ENCODE peak calls at places on chromosome 7, in four cellular contexts. One of them, this sample, is unnamed.

GRCh38 chr7:1920266-1920681 is 250.2 kb downstream of the ELFN1 start:
- DNase-seq in HFFc6: no peak
- DNase-seq in GM20000: peak
- DNase-seq in tibial artery: no peak
- DNase-seq in this sample: peak

GRCh38 chr7:73659983-73660382 is 7.6 kb upstream of the VPS37D start:
- DNase-seq in HFFc6: no peak
- DNase-seq in GM20000: no peak
- DNase-seq in tibial artery: no peak
- DNase-seq in this sample: no peak

GRCh38 chr7:139054101-139054500 is 18.3 kb upstream of the ZC3HAV1L start:
- DNase-seq in HFFc6: no peak
- DNase-seq in GM20000: no peak
- DNase-seq in tibial artery: no peak
- DNase-seq in this sample: no peak

GRCh38 chr7:42913591-42913990 is 1.7 kb upstream of the C7orf25 start:
- DNase-seq in HFFc6: no peak
- DNase-seq in GM20000: no peak
- DNase-seq in tibial artery: no peak
- DNase-seq in this sample: no peak

GRCh38 chr7:7772385-7772784 is 54.0 kb upstream of the RPA3 start:
- DNase-seq in HFFc6: no peak
- DNase-seq in GM20000: no peak
- DNase-seq in tibial artery: no peak
- DNase-seq in this sample: no peak

GRCh38 chr7:17371656-17372524 is 73.4 kb downstream of the AHR start:
- DNase-seq in HFFc6: peak
- DNase-seq in GM20000: no peak
- DNase-seq in tibial artery: no peak
- DNase-seq in this sample: no peak

GRCh38 chr7:131096267-131096927 is 231.3 kb upstream of the MKLN1 start:
- DNase-seq in HFFc6: no peak
- DNase-seq in GM20000: no peak
- DNase-seq in tibial artery: no peak
- DNase-seq in this sample: no peak

GRCh38 chr7:12031638-12032037 is 179.5 kb upstream of the TMEM106B start:
- DNase-seq in HFFc6: no peak
- DNase-seq in GM20000: no peak
- DNase-seq in tibial artery: no peak
- DNase-seq in this sample: no peak

GRCh38 chr7:55488221-55488620 is 84.1 kb downstream of the VOPP1 start:
- DNase-seq in HFFc6: no peak
- DNase-seq in GM20000: no peak
- DNase-seq in tibial artery: no peak
- DNase-seq in this sample: no peak

GRCh38 chr7:156121956-156122355 is 309.7 kb upstream of the SHH start:
- DNase-seq in HFFc6: no peak
- DNase-seq in GM20000: no peak
- DNase-seq in tibial artery: no peak
- DNase-seq in this sample: no peak

GRCh38 chr7:103343758-103344452 is 662 bp downstream of the DNAJC2 start:
- DNase-seq in HFFc6: peak
- DNase-seq in GM20000: peak
- DNase-seq in tibial artery: no peak
- DNase-seq in this sample: peak

DNA sequence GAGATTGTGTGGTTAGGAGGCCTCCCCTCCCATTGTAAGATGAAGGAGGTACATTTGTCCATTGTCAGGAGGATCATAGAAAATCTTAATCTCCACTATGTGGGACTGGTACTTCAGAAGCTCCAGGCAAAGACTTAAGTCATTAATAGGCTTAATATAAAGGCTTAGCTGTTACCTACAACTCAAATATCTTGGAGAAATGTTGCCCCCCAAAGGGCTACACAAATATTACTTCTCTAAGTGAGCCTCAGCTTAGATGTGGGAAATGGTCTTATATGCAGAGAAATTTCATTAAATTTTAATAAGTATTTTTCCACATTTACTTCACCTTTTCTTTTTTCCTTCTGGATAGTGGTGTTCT is 27.2 kb downstream of the TAS2R41 start:
- DNase-seq in HFFc6: no peak
- DNase-seq in GM20000: no peak
- DNase-seq in tibial artery: no peak
- DNase-seq in this sample: no peak
- TF ChIP-seq CTCF in HFFc6: peak
- TF ChIP-seq CTCF in GM20000: no peak
- TF ChIP-seq CTCF in tibial artery: no peak
- TF ChIP-seq CTCF in this sample: no peak

GRCh38 chr7:209416-209815 is 17.0 kb downstream of the FAM20C start:
- DNase-seq in HFFc6: no peak
- DNase-seq in GM20000: no peak
- DNase-seq in tibial artery: no peak
- DNase-seq in this sample: no peak

GRCh38 chr7:208128-208673 is 15.8 kb downstream of the FAM20C start:
- DNase-seq in HFFc6: no peak
- DNase-seq in GM20000: no peak
- DNase-seq in tibial artery: no peak
- DNase-seq in this sample: no peak

GRCh38 chr7:205117-206010 is 13.0 kb downstream of the FAM20C start:
- DNase-seq in HFFc6: no peak
- DNase-seq in GM20000: no peak
- DNase-seq in tibial artery: no peak
- DNase-seq in this sample: no peak

GRCh38 chr7:208816-209215 is 16.4 kb downstream of the FAM20C start:
- DNase-seq in HFFc6: no peak
- DNase-seq in GM20000: no peak
- DNase-seq in tibial artery: no peak
- DNase-seq in this sample: no peak

DNA sequence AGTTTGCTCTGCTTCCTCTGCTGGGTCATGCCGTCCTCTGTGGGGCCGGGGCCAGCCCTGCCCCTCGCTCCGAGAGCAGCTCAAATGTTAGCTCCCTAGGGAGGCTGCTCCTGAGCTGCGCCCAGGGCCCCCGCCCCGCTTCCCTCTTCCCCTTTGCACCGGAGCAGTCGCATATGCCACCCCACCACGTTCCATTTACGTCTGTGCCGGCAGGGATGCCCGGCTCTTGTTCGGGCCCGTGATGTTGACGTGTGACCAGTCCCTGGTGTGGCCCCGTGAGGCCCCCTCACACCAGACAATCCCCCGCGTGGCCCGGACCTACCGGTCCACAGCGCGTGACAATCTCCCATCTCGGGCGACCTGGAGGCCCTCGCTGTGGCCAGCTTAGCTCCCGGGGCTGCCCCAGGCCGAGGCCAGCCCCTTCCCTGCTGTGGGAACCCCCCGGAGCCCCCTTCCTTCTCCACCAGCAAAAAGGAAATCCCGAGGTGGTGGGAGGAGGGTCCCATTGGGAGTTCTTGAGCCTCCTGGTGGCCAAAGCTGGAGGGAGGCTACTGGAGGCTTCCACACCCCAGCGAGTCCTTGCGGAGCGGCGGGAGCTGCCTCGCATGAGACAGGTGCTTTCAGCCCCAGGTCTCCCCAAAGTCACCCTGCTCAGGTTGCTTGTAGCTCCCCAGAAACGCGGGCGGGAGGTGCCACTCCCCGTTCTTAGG is 15.2 kb downstream of the FAM20C start:
- DNase-seq in HFFc6: no peak
- DNase-seq in GM20000: no peak
- DNase-seq in tibial artery: no peak
- DNase-seq in this sample: no peak
- TF ChIP-seq CTCF in HFFc6: peak
- TF ChIP-seq CTCF in GM20000: no peak
- TF ChIP-seq CTCF in tibial artery: no peak
- TF ChIP-seq CTCF in this sample: no peak

DNA sequence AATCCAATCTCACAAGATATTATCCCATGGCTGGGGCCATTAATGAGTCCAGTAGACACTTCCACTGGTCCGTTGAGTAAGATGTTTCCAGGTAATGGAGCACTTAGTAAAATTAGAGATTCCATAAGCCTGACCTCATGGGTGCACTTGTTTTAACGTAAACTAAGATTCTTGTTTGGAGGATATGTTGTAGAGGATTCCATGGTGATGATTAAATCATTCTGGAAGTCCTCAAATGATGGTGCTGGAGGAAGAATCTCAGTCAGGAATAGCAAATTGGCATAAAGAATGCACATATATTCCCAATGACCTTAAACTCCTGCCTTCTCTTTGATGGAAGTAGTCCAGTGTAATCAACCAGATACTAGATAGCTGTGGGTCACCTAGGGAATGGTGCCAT is 161.9 kb upstream of the PCLO start:
- DNase-seq in HFFc6: no peak
- DNase-seq in GM20000: no peak
- DNase-seq in tibial artery: no peak
- DNase-seq in this sample: no peak
- TF ChIP-seq CTCF in HFFc6: no peak
- TF ChIP-seq CTCF in GM20000: no peak
- TF ChIP-seq CTCF in tibial artery: no peak
- TF ChIP-seq CTCF in this sample: no peak

DNA sequence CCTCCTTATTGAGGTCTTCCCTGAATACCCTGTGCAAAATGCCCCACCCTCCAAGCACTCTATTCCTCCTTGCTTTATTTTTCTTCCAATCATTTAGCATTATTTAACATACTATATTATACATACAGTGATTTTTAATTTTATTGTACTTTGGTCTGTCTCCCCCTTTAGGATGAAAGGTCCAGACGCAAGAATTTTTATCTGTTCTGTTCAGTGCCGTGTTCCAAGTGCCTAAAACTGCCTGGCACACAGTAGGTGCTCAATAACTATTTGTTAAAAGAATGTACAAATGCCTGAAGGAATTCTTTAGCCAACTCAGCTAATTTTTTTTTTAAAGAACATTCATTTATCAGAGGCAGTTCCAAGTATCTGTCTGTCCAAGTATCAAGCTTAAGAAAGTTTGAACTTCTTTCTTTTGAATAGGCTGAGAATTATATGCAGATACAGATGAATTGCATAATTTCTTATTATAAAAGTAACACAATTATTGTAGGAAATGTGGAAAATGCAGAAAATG is 34.1 kb upstream of the SLC25A13 start:
- DNase-seq in HFFc6: no peak
- DNase-seq in GM20000: no peak
- DNase-seq in tibial artery: no peak
- DNase-seq in this sample: no peak
- TF ChIP-seq CTCF in HFFc6: no peak
- TF ChIP-seq CTCF in GM20000: no peak
- TF ChIP-seq CTCF in tibial artery: no peak
- TF ChIP-seq CTCF in this sample: no peak

GRCh38 chr7:142535123-142535779 is 214.0 kb upstream of the PRSS1 start:
- DNase-seq in HFFc6: peak
- DNase-seq in GM20000: peak
- DNase-seq in tibial artery: peak
- DNase-seq in this sample: peak
- TF ChIP-seq CTCF in HFFc6: peak
- TF ChIP-seq CTCF in GM20000: peak
- TF ChIP-seq CTCF in tibial artery: peak
- TF ChIP-seq CTCF in this sample: peak

GRCh38 chr7:20267482-20267881 is 50.3 kb upstream of the MACC1 start:
- DNase-seq in HFFc6: no peak
- DNase-seq in GM20000: no peak
- DNase-seq in tibial artery: no peak
- DNase-seq in this sample: no peak
- TF ChIP-seq CTCF in HFFc6: no peak
- TF ChIP-seq CTCF in GM20000: no peak
- TF ChIP-seq CTCF in tibial artery: no peak
- TF ChIP-seq CTCF in this sample: no peak

GRCh38 chr7:87219545-87220025 is at the start of gene TMEM243:
- DNase-seq in HFFc6: peak
- DNase-seq in GM20000: peak
- DNase-seq in tibial artery: peak
- DNase-seq in this sample: peak
- TF ChIP-seq CTCF in HFFc6: peak
- TF ChIP-seq CTCF in GM20000: peak
- TF ChIP-seq CTCF in tibial artery: no peak
- TF ChIP-seq CTCF in this sample: no peak